ENCODE peak calls at places on chromosomes 2 and 18, in six cellular contexts. M, R, W, K, F and V are unnamed samples. For H3K36me3, the result is how much of the 10 kb centered on the place peaks cover.

GRCh38 chr2:73004466-73004865 is 67.0 kb downstream of the SFXN5 start:
- DNase-seq in W (no peak), R (no peak), F (no peak), M (no peak), K (no peak), V (no peak)

GRCh38 chr2:64975232-64975791 is 13.9 kb upstream of the SLC1A4 start:
- DNase-seq in M (peak), K (no peak), F (no peak), W (peak), R (no peak), V (no peak)

GRCh38 chr2:178287652-178288344 is 93.5 kb downstream of the OSBPL6 start:
- DNase-seq in W (no peak), K (no peak), M (no peak), F (no peak), R (no peak), V (no peak)

GRCh38 chr2:42196403-42197267 is 27.5 kb downstream of the EML4 start:
- DNase-seq in F (peak), K (peak), R (peak), M (peak), W (peak), V (peak)

GRCh38 chr2:44533508-44533907 is 171.8 kb downstream of the CAMKMT start:
- DNase-seq in K (no peak), R (no peak), F (no peak), M (no peak), W (no peak), V (no peak)

GRCh38 chr2:39511786-39512433 is 74.8 kb upstream of the MAP4K3 start:
- DNase-seq in R (no peak), K (no peak), W (no peak), F (peak), M (no peak), V (no peak)

GRCh38 chr18:23178661-23179081 is 43.4 kb downstream of the CABLES1 start:
- DNase-seq in K (no peak), F (no peak), W (no peak), M (no peak), R (no peak), V (no peak)

GRCh38 chr2:200747668-200748618 is 63.8 kb upstream of the BZW1 start:
- DNase-seq in W (no peak), R (peak), F (no peak), M (no peak), K (no peak), V (no peak)

GRCh38 chr18:51010218-51010617 is 19.8 kb upstream of the SMAD4 start:
- DNase-seq in K (no peak), W (no peak), R (no peak), M (no peak), F (no peak), V (no peak)

DNA sequence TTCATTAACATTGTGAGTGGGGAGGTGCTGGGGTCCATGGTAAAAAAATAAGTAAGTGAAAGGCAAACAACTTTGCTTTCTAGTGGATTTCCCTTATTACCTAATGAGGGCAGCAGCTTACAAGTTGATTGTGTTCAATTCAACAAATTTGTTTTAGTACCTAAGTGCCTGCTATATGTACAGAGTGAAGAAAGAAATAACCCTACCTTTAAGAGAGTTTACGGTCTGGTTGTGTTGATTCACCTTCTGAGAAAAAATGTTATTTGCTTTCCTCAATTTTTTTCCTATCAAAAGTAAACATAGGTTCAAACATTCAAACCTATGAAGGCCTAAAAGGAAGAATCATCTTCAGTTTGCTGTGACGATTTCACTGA is 1.6 kb upstream of the SPTBN1 start:
- DNase-seq in F (no peak), K (peak), M (no peak), W (no peak), R (no peak), V (no peak)
- H3K4me3 ChIP-seq in F (peak), K (no peak), M (peak), W (no peak), R (no peak), V (no peak)

GRCh38 chr2:222933458-222933857 is 72.6 kb downstream of the ACSL3 start:
- DNase-seq in R (no peak), M (no peak), W (no peak), K (no peak), F (no peak), V (no peak)
- H3K36me3 ChIP-seq in R (under half), M (under half), W (under half), K (half or more), F (under half), V (half or more)

GRCh38 chr2:96760036-96760985 is at the start of gene CNNM4:
- DNase-seq in R (peak), W (peak), F (peak), M (peak), K (peak), V (peak)

GRCh38 chr2:96764253-96764637 is 3.5 kb downstream of the CNNM4 start:
- DNase-seq in M (peak), R (peak), W (no peak), F (peak), K (peak), V (no peak)

GRCh38 chr2:96760986-96761832 is 507 bp downstream of the CNNM4 start:
- DNase-seq in K (peak), R (peak), W (no peak), M (peak), F (peak), V (no peak)

GRCh38 chr2:96763511-96764252 is 3.0 kb downstream of the CNNM4 start:
- DNase-seq in F (peak), K (peak), M (peak), R (peak), W (no peak), V (peak)

DNA sequence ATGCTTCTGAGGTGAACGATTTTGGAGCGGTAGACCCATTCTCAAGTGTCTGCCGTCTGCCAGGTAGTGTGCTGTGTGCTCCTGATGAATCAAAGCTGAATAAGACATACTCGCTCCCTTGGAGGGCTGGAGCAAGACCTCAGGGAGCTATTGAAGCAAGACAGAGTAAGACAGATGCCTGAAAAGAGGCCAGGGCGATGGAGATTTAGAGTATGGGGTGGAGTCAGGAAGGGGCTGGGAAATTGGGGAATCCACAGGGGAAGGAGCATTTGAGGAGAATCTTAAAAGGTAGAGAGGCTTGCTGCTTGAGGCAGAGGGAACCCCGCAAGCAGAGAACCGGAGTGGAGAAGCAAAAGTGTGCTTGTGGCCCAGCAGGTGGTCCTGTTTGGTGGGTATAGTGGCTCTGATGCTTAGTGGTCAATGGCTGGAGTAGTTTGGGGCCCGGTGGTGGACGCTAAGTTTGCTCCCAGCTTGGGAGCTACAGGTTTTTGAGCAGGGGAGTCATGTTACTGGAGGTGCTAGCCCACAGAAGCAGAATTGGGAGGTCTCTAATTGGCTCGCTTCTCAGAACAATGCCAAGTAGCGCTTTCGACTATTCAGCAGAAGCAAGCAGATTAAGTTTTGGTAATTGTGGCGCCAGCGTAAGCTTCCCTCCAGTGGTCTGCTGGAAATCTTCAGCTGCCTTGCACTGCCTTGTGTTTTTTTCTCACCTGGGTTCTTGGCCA is 2.0 kb downstream of the CNNM4 start:
- DNase-seq in M (peak), K (peak), F (peak), W (no peak), R (no peak), V (peak)
- H3K4me3 ChIP-seq in M (peak), K (peak), F (peak), W (no peak), R (peak), V (peak)

GRCh38 chr2:197460653-197461052 is 7.3 kb downstream of the COQ10B start:
- DNase-seq in W (no peak), K (no peak), F (no peak), R (no peak), M (no peak), V (no peak)
- H3K36me3 ChIP-seq in W (under half), K (half or more), F (under half), R (under half), M (under half), V (under half)